ENCODE peak calls at places on chromosome 1, in eight cellular contexts. One of them, this sample, is unnamed.

GRCh38 chr1:19374402-19374801 is 62.3 kb downstream of the SLC66A1 start:
- DNase-seq in lung: no peak
- DNase-seq in IMR-90: no peak
- DNase-seq in left lung: no peak
- DNase-seq in adrenal gland: no peak
- DNase-seq in adipocyte: no peak
- DNase-seq in body of pancreas: no peak
- DNase-seq in GM12865: peak; percentile 31
- DNase-seq in this sample: no peak

GRCh38 chr1:201675143-201675542 is 136.2 kb downstream of the NAV1 start:
- DNase-seq in lung: no peak
- DNase-seq in IMR-90: no peak
- DNase-seq in left lung: no peak
- DNase-seq in adrenal gland: peak; percentile 64
- DNase-seq in adipocyte: no peak
- DNase-seq in body of pancreas: no peak
- DNase-seq in GM12865: no peak
- DNase-seq in this sample: no peak

GRCh38 chr1:184503221-184503749 is 116.5 kb downstream of the C1orf21 start:
- DNase-seq in lung: no peak
- DNase-seq in IMR-90: no peak
- DNase-seq in left lung: no peak
- DNase-seq in adrenal gland: no peak
- DNase-seq in adipocyte: no peak
- DNase-seq in body of pancreas: no peak
- DNase-seq in GM12865: no peak
- DNase-seq in this sample: no peak

GRCh38 chr1:27542463-27543273 is 52.7 kb upstream of the WASF2 start:
- DNase-seq in lung: peak; percentile 68
- DNase-seq in IMR-90: peak; percentile 85
- DNase-seq in left lung: peak; percentile 85
- DNase-seq in adrenal gland: peak; percentile 86
- DNase-seq in adipocyte: no peak
- DNase-seq in body of pancreas: peak; percentile 29
- DNase-seq in GM12865: no peak
- DNase-seq in this sample: peak; percentile 77

GRCh38 chr1:67966666-67967009 is 83.8 kb downstream of the DIRAS3 start:
- DNase-seq in lung: no peak
- DNase-seq in IMR-90: no peak
- DNase-seq in left lung: no peak
- DNase-seq in adrenal gland: peak; percentile 7
- DNase-seq in adipocyte: no peak
- DNase-seq in body of pancreas: no peak
- DNase-seq in GM12865: no peak
- DNase-seq in this sample: no peak

GRCh38 chr1:155017946-155018316 is 15.3 kb downstream of the ZBTB7B start:
- DNase-seq in lung: no peak
- DNase-seq in IMR-90: no peak
- DNase-seq in left lung: no peak
- DNase-seq in adrenal gland: no peak
- DNase-seq in adipocyte: no peak
- DNase-seq in body of pancreas: peak; percentile 26
- DNase-seq in GM12865: no peak
- DNase-seq in this sample: no peak

GRCh38 chr1:24857528-24858133 is 72.4 kb downstream of the RUNX3 start:
- DNase-seq in lung: no peak
- DNase-seq in IMR-90: no peak
- DNase-seq in left lung: no peak
- DNase-seq in adrenal gland: no peak
- DNase-seq in adipocyte: no peak
- DNase-seq in body of pancreas: no peak
- DNase-seq in GM12865: no peak
- DNase-seq in this sample: no peak

GRCh38 chr1:117967472-117967871 is 37.9 kb downstream of the WDR3 start:
- DNase-seq in lung: no peak
- DNase-seq in IMR-90: peak; percentile 65
- DNase-seq in left lung: no peak
- DNase-seq in adrenal gland: no peak
- DNase-seq in adipocyte: peak; percentile 80
- DNase-seq in body of pancreas: no peak
- DNase-seq in GM12865: no peak
- DNase-seq in this sample: no peak

GRCh38 chr1:206851611-206852010 is 13.8 kb upstream of the IL20 start:
- DNase-seq in lung: no peak
- DNase-seq in IMR-90: peak; percentile 44
- DNase-seq in left lung: no peak
- DNase-seq in adrenal gland: no peak
- DNase-seq in adipocyte: peak; percentile 76
- DNase-seq in body of pancreas: no peak
- DNase-seq in GM12865: no peak
- DNase-seq in this sample: no peak

GRCh38 chr1:31654171-31654776 is 9.6 kb upstream of the PEF1 start:
- DNase-seq in lung: no peak
- DNase-seq in IMR-90: no peak
- DNase-seq in left lung: no peak
- DNase-seq in adrenal gland: no peak
- DNase-seq in adipocyte: no peak
- DNase-seq in body of pancreas: no peak
- DNase-seq in GM12865: no peak
- DNase-seq in this sample: no peak

GRCh38 chr1:65172936-65173335 is 24.9 kb downstream of the AK4 start:
- DNase-seq in lung: no peak
- DNase-seq in IMR-90: no peak
- DNase-seq in left lung: no peak
- DNase-seq in adrenal gland: no peak
- DNase-seq in adipocyte: no peak
- DNase-seq in body of pancreas: no peak
- DNase-seq in GM12865: no peak
- DNase-seq in this sample: no peak

GRCh38 chr1:212062832-212063438 is 27.4 kb downstream of the DTL start:
- DNase-seq in lung: no peak
- DNase-seq in IMR-90: peak; percentile 57
- DNase-seq in left lung: no peak
- DNase-seq in adrenal gland: no peak
- DNase-seq in adipocyte: peak; percentile 85
- DNase-seq in body of pancreas: no peak
- DNase-seq in GM12865: peak; percentile 45
- DNase-seq in this sample: no peak

GRCh38 chr1:237962985-237963384 is 72.3 kb upstream of the ZP4 start:
- DNase-seq in lung: no peak
- DNase-seq in IMR-90: no peak
- DNase-seq in left lung: no peak
- DNase-seq in adrenal gland: no peak
- DNase-seq in adipocyte: no peak
- DNase-seq in body of pancreas: no peak
- DNase-seq in GM12865: no peak
- DNase-seq in this sample: no peak

GRCh38 chr1:153962088-153963029 is 978 bp downstream of the SLC39A1 start:
- DNase-seq in lung: peak; percentile 56
- DNase-seq in IMR-90: peak; percentile 60
- DNase-seq in left lung: no peak
- DNase-seq in adrenal gland: peak; percentile 85
- DNase-seq in adipocyte: peak; percentile 71
- DNase-seq in body of pancreas: peak; percentile 33
- DNase-seq in GM12865: peak; percentile 53
- DNase-seq in this sample: peak; percentile 32

GRCh38 chr1:177830531-177830930 is 139.3 kb downstream of the SEC16B start:
- DNase-seq in lung: no peak
- DNase-seq in IMR-90: no peak
- DNase-seq in left lung: no peak
- DNase-seq in adrenal gland: no peak
- DNase-seq in adipocyte: no peak
- DNase-seq in body of pancreas: no peak
- DNase-seq in GM12865: no peak
- DNase-seq in this sample: no peak

GRCh38 chr1:165444897-165445370 is at the start of gene RXRG:
- DNase-seq in lung: peak; percentile 43
- DNase-seq in IMR-90: peak; percentile 0
- DNase-seq in left lung: peak; percentile 85
- DNase-seq in adrenal gland: peak; percentile 9
- DNase-seq in adipocyte: peak; percentile 7
- DNase-seq in body of pancreas: peak; percentile 31
- DNase-seq in GM12865: no peak
- DNase-seq in this sample: no peak

GRCh38 chr1:165442653-165443052 is 2.3 kb downstream of the RXRG start:
- DNase-seq in lung: no peak
- DNase-seq in IMR-90: no peak
- DNase-seq in left lung: no peak
- DNase-seq in adrenal gland: no peak
- DNase-seq in adipocyte: no peak
- DNase-seq in body of pancreas: no peak
- DNase-seq in GM12865: no peak
- DNase-seq in this sample: no peak

GRCh38 chr1:165442053-165442452 is 2.9 kb downstream of the RXRG start:
- DNase-seq in lung: no peak
- DNase-seq in IMR-90: no peak
- DNase-seq in left lung: no peak
- DNase-seq in adrenal gland: no peak
- DNase-seq in adipocyte: no peak
- DNase-seq in body of pancreas: no peak
- DNase-seq in GM12865: no peak
- DNase-seq in this sample: no peak

GRCh38 chr1:165445388-165445787 is 462 bp upstream of the RXRG start:
- DNase-seq in lung: no peak
- DNase-seq in IMR-90: no peak
- DNase-seq in left lung: no peak
- DNase-seq in adrenal gland: no peak
- DNase-seq in adipocyte: no peak
- DNase-seq in body of pancreas: no peak
- DNase-seq in GM12865: no peak
- DNase-seq in this sample: no peak

GRCh38 chr1:165443539-165444289 is 1.2 kb downstream of the RXRG start:
- DNase-seq in lung: no peak
- DNase-seq in IMR-90: no peak
- DNase-seq in left lung: no peak
- DNase-seq in adrenal gland: peak; percentile 8
- DNase-seq in adipocyte: no peak
- DNase-seq in body of pancreas: no peak
- DNase-seq in GM12865: no peak
- DNase-seq in this sample: no peak
- H3K4me3 ChIP-seq in lung: no peak overlapping the region
- H3K4me3 ChIP-seq in IMR-90: no peak overlapping the region
- H3K4me3 ChIP-seq in left lung: peak overlapping the region; percentile 2
- H3K4me3 ChIP-seq in adrenal gland: no peak overlapping the region
- H3K4me3 ChIP-seq in adipocyte: peak overlapping the region; percentile 72
- H3K4me3 ChIP-seq in body of pancreas: no peak overlapping the region
- H3K4me3 ChIP-seq in GM12865: no peak overlapping the region
- H3K4me3 ChIP-seq in this sample: no peak overlapping the region

DNA sequence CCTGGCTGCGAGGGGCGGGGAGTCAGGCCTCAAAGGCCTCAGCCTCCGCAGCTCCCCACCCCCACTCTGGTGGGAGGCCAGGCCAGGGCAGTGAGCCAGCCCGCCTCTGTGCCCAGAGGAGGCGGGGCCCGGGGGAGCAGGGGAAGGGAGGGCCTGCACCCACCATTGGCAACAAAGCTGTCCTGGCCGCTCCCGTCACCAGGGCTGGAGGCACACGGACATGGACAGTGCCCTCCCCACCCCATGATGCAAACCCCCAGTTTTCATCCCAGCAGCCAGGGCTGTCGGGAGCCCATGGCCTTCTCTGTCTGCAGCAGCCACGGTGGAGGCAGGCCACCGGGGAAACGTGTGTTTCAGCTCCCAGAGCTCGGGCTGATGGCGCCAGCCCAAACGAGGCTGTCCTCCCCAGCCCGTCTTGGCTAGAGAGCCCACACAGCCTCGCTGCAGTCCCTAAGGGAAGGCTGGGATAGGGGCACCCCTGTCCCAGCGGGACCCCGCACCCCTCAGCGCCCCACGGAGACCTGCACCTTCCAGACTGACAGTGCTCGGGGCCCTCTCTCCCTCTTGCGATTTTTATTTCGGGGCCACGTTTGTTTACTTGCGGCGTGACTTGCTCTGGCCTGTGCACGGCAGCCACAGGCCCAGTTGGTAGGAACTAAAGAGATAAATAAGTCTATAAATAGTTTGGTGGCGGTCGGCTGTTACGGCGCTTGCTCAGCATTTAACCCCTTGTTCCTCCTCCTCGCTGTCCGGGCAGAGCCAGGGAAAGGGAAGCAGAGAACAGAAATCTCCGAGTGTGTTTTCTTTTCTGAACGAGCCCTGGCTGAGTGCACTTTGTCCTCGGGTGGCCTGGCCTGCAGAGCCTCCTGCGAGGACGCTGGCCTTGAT is 101.8 kb downstream of the PRDM16 start:
- DNase-seq in lung: peak; percentile 61
- DNase-seq in IMR-90: no peak
- DNase-seq in left lung: no peak
- DNase-seq in adrenal gland: peak; percentile 86
- DNase-seq in adipocyte: peak; percentile 13
- DNase-seq in body of pancreas: peak; percentile 89
- DNase-seq in GM12865: no peak
- DNase-seq in this sample: no peak
- H3K4me3 ChIP-seq in lung: no peak overlapping the region
- H3K4me3 ChIP-seq in IMR-90: no peak overlapping the region
- H3K4me3 ChIP-seq in left lung: peak overlapping the region; percentile 28
- H3K4me3 ChIP-seq in adrenal gland: peak overlapping the region; percentile 10
- H3K4me3 ChIP-seq in adipocyte: peak overlapping the region; percentile 64
- H3K4me3 ChIP-seq in body of pancreas: no peak overlapping the region
- H3K4me3 ChIP-seq in GM12865: no peak overlapping the region
- H3K4me3 ChIP-seq in this sample: no peak overlapping the region

DNA sequence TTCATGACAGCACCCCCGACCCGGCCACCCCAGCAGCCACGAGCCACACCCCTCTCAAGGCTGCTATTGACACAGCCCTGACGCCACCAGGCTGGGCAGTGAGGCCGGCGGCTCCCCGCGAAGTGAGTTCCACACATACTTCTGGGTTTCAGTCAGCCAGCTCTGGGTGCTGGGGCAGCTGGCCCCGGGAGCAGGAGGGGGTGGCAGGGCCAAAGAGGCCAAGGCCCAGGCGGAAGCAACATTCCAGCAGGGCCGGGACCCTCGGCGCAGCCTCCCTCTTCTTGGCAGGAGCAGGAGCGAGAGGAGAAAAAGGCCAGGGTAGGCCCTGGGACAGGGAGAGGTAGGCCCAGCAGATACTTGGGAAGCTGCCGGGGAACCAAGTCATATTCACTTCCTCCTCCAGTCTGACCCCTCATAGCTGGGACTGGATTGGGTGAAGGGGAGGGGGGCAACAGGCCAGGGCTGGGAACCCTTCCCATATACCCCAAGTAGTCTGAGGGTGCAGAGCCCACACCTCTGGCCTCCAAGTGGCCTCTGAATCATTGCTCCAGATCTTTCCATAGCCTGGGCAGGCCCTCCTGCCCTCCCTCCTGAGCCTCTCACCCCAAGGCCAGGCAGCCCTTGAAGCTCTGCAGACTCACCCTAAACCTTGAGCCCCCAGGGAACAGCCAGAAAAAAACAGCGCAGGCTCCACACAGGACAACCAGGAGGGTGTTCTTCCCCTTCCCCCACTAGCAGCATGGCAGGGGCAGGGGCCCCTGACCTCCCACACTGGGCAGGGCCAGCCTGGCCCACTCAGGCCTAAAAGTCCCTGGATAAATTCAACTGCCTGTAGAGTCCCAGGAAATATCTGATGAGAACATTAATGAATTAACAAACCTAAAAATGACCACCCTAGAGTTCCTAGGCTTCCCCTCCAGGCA is 5.7 kb downstream of the HSPG2 start:
- DNase-seq in lung: peak; percentile 82
- DNase-seq in IMR-90: peak; percentile 88
- DNase-seq in left lung: peak; percentile 93
- DNase-seq in adrenal gland: peak; percentile 92
- DNase-seq in adipocyte: peak; percentile 93
- DNase-seq in body of pancreas: peak; percentile 66
- DNase-seq in GM12865: no peak
- DNase-seq in this sample: peak; percentile 89
- H3K4me3 ChIP-seq in lung: no peak overlapping the region
- H3K4me3 ChIP-seq in IMR-90: no peak overlapping the region
- H3K4me3 ChIP-seq in left lung: no peak overlapping the region
- H3K4me3 ChIP-seq in adrenal gland: no peak overlapping the region
- H3K4me3 ChIP-seq in adipocyte: peak overlapping the region; percentile 59
- H3K4me3 ChIP-seq in body of pancreas: no peak overlapping the region
- H3K4me3 ChIP-seq in GM12865: no peak overlapping the region
- H3K4me3 ChIP-seq in this sample: peak overlapping the region; percentile 1

GRCh38 chr1:185534806-185535205 is 199.4 kb upstream of the HMCN1 start:
- DNase-seq in lung: no peak
- DNase-seq in IMR-90: no peak
- DNase-seq in left lung: no peak
- DNase-seq in adrenal gland: no peak
- DNase-seq in adipocyte: no peak
- DNase-seq in body of pancreas: peak; percentile 59
- DNase-seq in GM12865: no peak
- DNase-seq in this sample: no peak
- H3K4me3 ChIP-seq in lung: no peak overlapping the region
- H3K4me3 ChIP-seq in IMR-90: no peak overlapping the region
- H3K4me3 ChIP-seq in left lung: no peak overlapping the region
- H3K4me3 ChIP-seq in adrenal gland: no peak overlapping the region
- H3K4me3 ChIP-seq in adipocyte: peak overlapping the region; percentile 20
- H3K4me3 ChIP-seq in body of pancreas: no peak overlapping the region
- H3K4me3 ChIP-seq in GM12865: no peak overlapping the region
- H3K4me3 ChIP-seq in this sample: no peak overlapping the region